ENCODE peak calls at places on chromosomes 1 and 21, in four cellular contexts. One of them, this sample, is unnamed.
A peak's percentile ranks its signal among the peaks of the same experiment; 100 is the strongest.

GRCh38 chr1:72845981-72846380 is 563.6 kb upstream of the NEGR1 start:
- DNase-seq in NB4: no peak
- DNase-seq in AG10803: no peak
- DNase-seq in body of pancreas: no peak
- DNase-seq in this sample: no peak

GRCh38 chr1:204301171-204301957 is 58.4 kb downstream of the PLEKHA6 start:
- DNase-seq in AG10803: no peak
- DNase-seq in body of pancreas: no peak
- DNase-seq in NB4: no peak
- DNase-seq in this sample: no peak

GRCh38 chr1:205239078-205239477 is 11.3 kb downstream of the TMCC2 start:
- DNase-seq in body of pancreas: no peak
- DNase-seq in AG10803: no peak
- DNase-seq in NB4: no peak
- DNase-seq in this sample: no peak

GRCh38 chr1:81801032-81801833 is 499 bp downstream of the ADGRL2 start:
- DNase-seq in body of pancreas: peak; percentile 79
- DNase-seq in NB4: no peak
- DNase-seq in AG10803: peak; percentile 84
- DNase-seq in this sample: peak; percentile 14

GRCh38 chr1:189431437-189431836 is 1046.2 kb downstream of the BRINP3 start:
- DNase-seq in NB4: peak; percentile 31
- DNase-seq in body of pancreas: no peak
- DNase-seq in AG10803: no peak
- DNase-seq in this sample: no peak

GRCh38 chr21:46323227-46323709 is 402 bp downstream of the C21orf58 start:
- DNase-seq in body of pancreas: no peak
- DNase-seq in AG10803: no peak
- DNase-seq in NB4: peak; percentile 45
- DNase-seq in this sample: no peak

GRCh38 chr1:25711555-25712298 is 88.3 kb upstream of the SELENON start:
- DNase-seq in AG10803: no peak
- DNase-seq in NB4: peak; percentile 65
- DNase-seq in body of pancreas: no peak
- DNase-seq in this sample: peak; percentile 20

GRCh38 chr1:77467741-77468140 is 185.9 kb downstream of the AK5 start:
- DNase-seq in AG10803: peak; percentile 17
- DNase-seq in NB4: no peak
- DNase-seq in body of pancreas: no peak
- DNase-seq in this sample: no peak

GRCh38 chr21:34630536-34631143 is 15.7 kb upstream of the RCAN1 start:
- DNase-seq in NB4: peak; percentile 63
- DNase-seq in AG10803: peak; percentile 53
- DNase-seq in body of pancreas: peak; percentile 44
- DNase-seq in this sample: no peak

GRCh38 chr1:210257698-210258395 is 25.3 kb downstream of the SERTAD4 start:
- DNase-seq in AG10803: no peak
- DNase-seq in body of pancreas: no peak
- DNase-seq in NB4: no peak
- DNase-seq in this sample: no peak

GRCh38 chr1:214548988-214549387 is 2.4 kb downstream of the PTPN14 start:
- DNase-seq in AG10803: peak; percentile 63
- DNase-seq in body of pancreas: peak; percentile 74
- DNase-seq in NB4: no peak
- DNase-seq in this sample: no peak

GRCh38 chr1:1778827-1779675 is 781 bp upstream of the NADK start:
- DNase-seq in AG10803: no peak
- DNase-seq in body of pancreas: peak; percentile 82
- DNase-seq in NB4: peak; percentile 94
- DNase-seq in this sample: peak; percentile 52

GRCh38 chr1:23400324-23401110 is 24.0 kb downstream of the TCEA3 start:
- DNase-seq in body of pancreas: no peak
- DNase-seq in NB4: peak; percentile 52
- DNase-seq in AG10803: peak; percentile 84
- DNase-seq in this sample: no peak

GRCh38 chr21:24428539-24429186 is 1178.6 kb downstream of the MRPL39 start:
- DNase-seq in AG10803: no peak
- DNase-seq in body of pancreas: no peak
- DNase-seq in NB4: no peak
- DNase-seq in this sample: no peak

GRCh38 chr1:221392453-221392852 is 349.4 kb downstream of the DUSP10 start:
- DNase-seq in NB4: no peak
- DNase-seq in AG10803: peak; percentile 97
- DNase-seq in body of pancreas: peak; percentile 37
- DNase-seq in this sample: no peak

GRCh38 chr1:11428789-11429188 is 50.2 kb upstream of the DISP3 start:
- DNase-seq in AG10803: no peak
- DNase-seq in body of pancreas: no peak
- DNase-seq in NB4: no peak
- DNase-seq in this sample: no peak

GRCh38 chr1:107782192-107782845 is 182.7 kb downstream of the VAV3 start:
- DNase-seq in NB4: peak; percentile 68
- DNase-seq in AG10803: peak; percentile 56
- DNase-seq in body of pancreas: peak; percentile 36
- DNase-seq in this sample: peak; percentile 78

GRCh38 chr21:41745026-41745820 is 21.6 kb downstream of the RIPK4 start:
- DNase-seq in NB4: no peak
- DNase-seq in body of pancreas: no peak
- DNase-seq in AG10803: no peak
- DNase-seq in this sample: no peak

GRCh38 chr1:204341380-204341779 is 18.3 kb downstream of the PLEKHA6 start:
- DNase-seq in NB4: no peak
- DNase-seq in AG10803: peak; percentile 27
- DNase-seq in body of pancreas: no peak
- DNase-seq in this sample: no peak

GRCh38 chr1:226569879-226570547 is 21.4 kb downstream of the STUM start:
- DNase-seq in AG10803: no peak
- DNase-seq in body of pancreas: no peak
- DNase-seq in NB4: peak; percentile 45
- DNase-seq in this sample: peak; percentile 48

GRCh38 chr1:4693891-4694290 is 39.5 kb downstream of the AJAP1 start:
- DNase-seq in NB4: no peak
- DNase-seq in AG10803: no peak
- DNase-seq in body of pancreas: no peak
- DNase-seq in this sample: no peak

GRCh38 chr1:29767769-29768425 is 531.6 kb downstream of the PTPRU start:
- DNase-seq in AG10803: no peak
- DNase-seq in NB4: no peak
- DNase-seq in body of pancreas: no peak
- DNase-seq in this sample: no peak

GRCh38 chr1:192904438-192904895 is 95.6 kb downstream of the RGS2 start:
- DNase-seq in NB4: no peak
- DNase-seq in body of pancreas: peak; percentile 45
- DNase-seq in AG10803: peak; percentile 68
- DNase-seq in this sample: no peak

GRCh38 chr1:54542120-54542961 is 5.7 kb upstream of the ACOT11 start:
- DNase-seq in NB4: peak; percentile 97
- DNase-seq in AG10803: peak; percentile 40
- DNase-seq in body of pancreas: peak; percentile 67
- DNase-seq in this sample: peak; percentile 62

GRCh38 chr1:214228976-214229375 is 52.0 kb upstream of the SMYD2 start:
- DNase-seq in NB4: no peak
- DNase-seq in AG10803: no peak
- DNase-seq in body of pancreas: no peak
- DNase-seq in this sample: no peak

DNA sequence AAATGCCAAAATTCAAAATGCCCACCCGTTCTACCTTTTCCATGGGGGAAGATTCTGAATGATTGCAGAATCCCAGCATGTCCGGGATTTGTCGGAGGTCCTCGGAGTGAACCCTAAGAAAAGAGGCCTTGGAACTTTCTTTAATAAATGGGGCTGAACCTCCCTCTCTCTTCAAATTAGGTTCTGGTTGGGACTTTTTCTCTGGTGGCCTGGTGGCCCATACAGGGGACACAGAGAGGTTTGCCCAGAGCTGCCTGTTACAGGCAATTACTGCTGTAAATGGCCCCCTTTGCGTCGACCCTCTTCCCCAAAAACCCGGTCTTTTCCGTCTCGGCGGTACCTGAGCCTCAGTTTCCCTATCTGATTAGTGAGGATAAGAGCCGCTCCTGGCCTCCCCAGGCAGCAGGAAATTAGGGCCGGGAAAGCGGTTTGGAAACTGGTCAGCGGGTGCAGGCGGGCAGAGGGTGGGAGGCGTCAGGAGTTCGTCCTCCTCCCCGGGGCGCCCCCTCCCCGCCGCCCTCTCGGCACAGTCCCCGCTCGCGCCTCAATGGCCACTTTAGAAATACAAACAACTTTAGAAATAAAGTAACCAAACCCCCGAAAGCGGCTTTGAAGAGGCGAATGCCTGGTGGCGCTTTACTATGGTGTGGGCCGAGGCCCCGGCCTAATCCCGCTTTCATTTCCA is 15.6 kb downstream of the PAX7 start:
- DNase-seq in NB4: no peak
- DNase-seq in body of pancreas: no peak
- DNase-seq in AG10803: no peak
- DNase-seq in this sample: no peak
- H3K4me3 ChIP-seq in NB4: no peak overlapping the region
- H3K4me3 ChIP-seq in body of pancreas: no peak overlapping the region
- H3K4me3 ChIP-seq in AG10803: no peak overlapping the region
- H3K4me3 ChIP-seq in this sample: no peak overlapping the region

GRCh38 chr1:43978264-43978550 is 803 bp upstream of the B4GALT2 start:
- DNase-seq in AG10803: no peak
- DNase-seq in body of pancreas: no peak
- DNase-seq in NB4: peak; percentile 62
- DNase-seq in this sample: no peak
- H3K4me3 ChIP-seq in AG10803: peak overlapping the region; percentile 70
- H3K4me3 ChIP-seq in body of pancreas: no peak overlapping the region
- H3K4me3 ChIP-seq in NB4: peak overlapping the region; percentile 59
- H3K4me3 ChIP-seq in this sample: no peak overlapping the region

GRCh38 chr1:229408458-229409037 is 25.3 kb downstream of the ACTA1 start:
- DNase-seq in body of pancreas: no peak
- DNase-seq in AG10803: peak; percentile 40
- DNase-seq in NB4: no peak
- DNase-seq in this sample: no peak

GRCh38 chr1:229410370-229410691 is 23.6 kb downstream of the ACTA1 start:
- DNase-seq in NB4: peak; percentile 81
- DNase-seq in AG10803: no peak
- DNase-seq in body of pancreas: no peak
- DNase-seq in this sample: no peak

GRCh38 chr1:229409616-229410369 is 24.1 kb downstream of the ACTA1 start:
- DNase-seq in NB4: peak; percentile 14
- DNase-seq in AG10803: no peak
- DNase-seq in body of pancreas: peak; percentile 42
- DNase-seq in this sample: no peak

GRCh38 chr1:229406798-229407197 is 27.1 kb downstream of the ACTA1 start:
- DNase-seq in body of pancreas: no peak
- DNase-seq in NB4: no peak
- DNase-seq in AG10803: no peak
- DNase-seq in this sample: no peak

GRCh38 chr1:229407206-229408026 is 26.5 kb downstream of the ACTA1 start:
- DNase-seq in AG10803: no peak
- DNase-seq in NB4: no peak
- DNase-seq in body of pancreas: no peak
- DNase-seq in this sample: no peak
- H3K4me3 ChIP-seq in AG10803: peak overlapping the region; percentile 7
- H3K4me3 ChIP-seq in NB4: no peak overlapping the region
- H3K4me3 ChIP-seq in body of pancreas: no peak overlapping the region
- H3K4me3 ChIP-seq in this sample: no peak overlapping the region

GRCh38 chr1:172845371-172845770 is 186.5 kb downstream of the FASLG start:
- DNase-seq in AG10803: peak; percentile 16
- DNase-seq in NB4: peak; percentile 41
- DNase-seq in body of pancreas: no peak
- DNase-seq in this sample: no peak
- H3K4me3 ChIP-seq in AG10803: no peak overlapping the region
- H3K4me3 ChIP-seq in NB4: no peak overlapping the region
- H3K4me3 ChIP-seq in body of pancreas: no peak overlapping the region
- H3K4me3 ChIP-seq in this sample: no peak overlapping the region

DNA sequence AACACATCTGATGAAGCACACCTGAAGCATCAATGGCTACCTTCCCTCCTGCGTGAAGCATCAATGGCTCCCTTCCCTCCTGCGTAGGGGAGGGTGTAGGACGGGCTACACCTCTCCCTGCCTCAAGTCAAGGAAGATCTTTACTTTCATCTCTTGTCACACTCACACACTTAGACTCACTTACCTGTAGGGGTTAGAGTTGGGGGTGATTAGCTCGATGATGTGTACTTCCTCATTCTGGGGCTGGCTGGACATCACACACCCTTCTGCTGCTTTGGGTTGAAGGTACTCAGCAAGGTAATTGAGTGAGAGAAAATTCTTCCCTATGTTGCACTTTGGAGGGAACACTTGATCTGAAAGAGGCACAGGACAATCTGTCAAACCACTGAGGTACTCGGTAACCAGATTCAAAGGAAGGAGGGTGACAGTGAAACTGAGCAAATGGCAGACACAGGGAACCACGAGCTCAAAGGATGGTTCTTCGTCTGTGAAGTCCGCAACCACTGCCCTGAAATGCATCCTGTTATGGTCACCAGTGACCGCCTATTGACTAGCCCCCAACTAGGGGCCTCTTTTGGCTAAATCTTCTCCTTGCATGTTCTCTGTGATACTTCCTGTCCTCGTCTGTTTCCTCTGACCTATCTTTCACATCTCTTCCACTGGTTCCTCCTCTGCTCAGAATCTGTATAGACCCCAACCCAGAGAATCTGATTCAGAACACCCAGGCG is 156.2 kb downstream of the TGFBR3 start:
- DNase-seq in AG10803: no peak
- DNase-seq in body of pancreas: no peak
- DNase-seq in NB4: no peak
- DNase-seq in this sample: no peak
- H3K4me3 ChIP-seq in AG10803: no peak overlapping the region
- H3K4me3 ChIP-seq in body of pancreas: no peak overlapping the region
- H3K4me3 ChIP-seq in NB4: no peak overlapping the region
- H3K4me3 ChIP-seq in this sample: no peak overlapping the region

DNA sequence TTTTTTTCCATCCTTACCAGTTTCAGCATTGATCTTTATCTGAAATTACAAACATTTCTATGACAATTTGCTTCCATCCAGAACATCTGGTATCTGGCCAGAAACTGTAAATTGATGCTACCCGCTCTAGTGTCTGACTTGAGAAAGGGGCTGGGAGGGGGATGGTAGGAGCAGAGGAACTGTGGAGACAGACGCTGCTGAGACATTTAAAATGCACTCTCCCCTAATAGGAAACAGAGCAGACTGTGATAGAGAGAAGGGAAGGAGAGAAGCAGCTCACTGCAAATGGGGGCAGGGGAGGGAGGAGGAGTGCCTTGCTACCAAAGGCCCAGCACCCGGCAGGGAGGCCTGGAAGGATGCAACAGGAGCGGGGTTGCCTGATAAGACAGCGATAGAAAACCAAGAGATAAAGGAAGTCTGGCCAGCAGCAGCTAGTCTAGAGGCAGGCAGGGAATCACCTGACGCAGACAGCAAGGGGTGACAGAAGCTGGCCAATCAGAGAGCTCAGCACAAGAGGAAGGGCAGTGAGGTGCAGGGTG is 195.5 kb upstream of the NFIA start:
- DNase-seq in body of pancreas: no peak
- DNase-seq in AG10803: no peak
- DNase-seq in NB4: no peak
- DNase-seq in this sample: no peak
- H3K4me3 ChIP-seq in body of pancreas: no peak overlapping the region
- H3K4me3 ChIP-seq in AG10803: no peak overlapping the region
- H3K4me3 ChIP-seq in NB4: no peak overlapping the region
- H3K4me3 ChIP-seq in this sample: no peak overlapping the region